ENCODE peak calls at places on chromosomes 16 and 17, in eight cellular contexts. One of them, this sample, is unnamed.
A peak's percentile ranks its signal among the peaks of the same experiment; 100 is the strongest.

GRCh38 chr17:16304832-16305231 is 48.4 kb downstream of the CENPV start:
- DNase-seq in mucosa of gallbladder: no peak
- DNase-seq in progenitor cell of endocrine pancreas: no peak
- DNase-seq in cardiac muscle cell: peak; percentile 22
- DNase-seq in activated effector memory CD4-positive, alpha-beta T cell treated with anti-CD3 and anti-CD28 coated beads, Interleukin-2, amount 50 U/mL, for 16 hours: no peak
- DNase-seq in fibroblast of mammary gland: peak; percentile 51
- DNase-seq in HS-27A: no peak
- DNase-seq in RPMI7951: peak; percentile 15
- DNase-seq in this sample: no peak

GRCh38 chr16:5058476-5058875 is 7.3 kb downstream of the C16orf89 start:
- DNase-seq in HS-27A: no peak
- DNase-seq in fibroblast of mammary gland: no peak
- DNase-seq in RPMI7951: peak; percentile 26
- DNase-seq in activated effector memory CD4-positive, alpha-beta T cell treated with anti-CD3 and anti-CD28 coated beads, Interleukin-2, amount 50 U/mL, for 16 hours: no peak
- DNase-seq in mucosa of gallbladder: no peak
- DNase-seq in progenitor cell of endocrine pancreas: no peak
- DNase-seq in cardiac muscle cell: peak; percentile 54
- DNase-seq in this sample: no peak

GRCh38 chr17:31677036-31677435 is 182.0 kb downstream of the COPRS start:
- DNase-seq in activated effector memory CD4-positive, alpha-beta T cell treated with anti-CD3 and anti-CD28 coated beads, Interleukin-2, amount 50 U/mL, for 16 hours: no peak
- DNase-seq in fibroblast of mammary gland: no peak
- DNase-seq in RPMI7951: no peak
- DNase-seq in mucosa of gallbladder: no peak
- DNase-seq in progenitor cell of endocrine pancreas: no peak
- DNase-seq in cardiac muscle cell: no peak
- DNase-seq in HS-27A: no peak
- DNase-seq in this sample: no peak

GRCh38 chr16:30121741-30122620 is 1.0 kb downstream of the MAPK3 start:
- DNase-seq in HS-27A: no peak
- DNase-seq in RPMI7951: no peak
- DNase-seq in cardiac muscle cell: no peak
- DNase-seq in progenitor cell of endocrine pancreas: no peak
- DNase-seq in mucosa of gallbladder: peak; percentile 45
- DNase-seq in fibroblast of mammary gland: peak; percentile 39
- DNase-seq in activated effector memory CD4-positive, alpha-beta T cell treated with anti-CD3 and anti-CD28 coated beads, Interleukin-2, amount 50 U/mL, for 16 hours: no peak
- DNase-seq in this sample: peak; percentile 53

GRCh38 chr17:55741353-55741700 is 9.5 kb upstream of the PCTP start:
- DNase-seq in progenitor cell of endocrine pancreas: no peak
- DNase-seq in activated effector memory CD4-positive, alpha-beta T cell treated with anti-CD3 and anti-CD28 coated beads, Interleukin-2, amount 50 U/mL, for 16 hours: no peak
- DNase-seq in fibroblast of mammary gland: no peak
- DNase-seq in HS-27A: no peak
- DNase-seq in cardiac muscle cell: no peak
- DNase-seq in RPMI7951: no peak
- DNase-seq in mucosa of gallbladder: no peak
- DNase-seq in this sample: no peak

GRCh38 chr17:1787301-1787902 is 25.5 kb downstream of the SERPINF1 start:
- DNase-seq in progenitor cell of endocrine pancreas: no peak
- DNase-seq in activated effector memory CD4-positive, alpha-beta T cell treated with anti-CD3 and anti-CD28 coated beads, Interleukin-2, amount 50 U/mL, for 16 hours: no peak
- DNase-seq in fibroblast of mammary gland: peak; percentile 96
- DNase-seq in HS-27A: peak; percentile 27
- DNase-seq in RPMI7951: peak; percentile 93
- DNase-seq in cardiac muscle cell: no peak
- DNase-seq in mucosa of gallbladder: peak; percentile 77
- DNase-seq in this sample: peak; percentile 43

GRCh38 chr16:77715145-77715544 is 7.2 kb upstream of the NUDT7 start:
- DNase-seq in cardiac muscle cell: no peak
- DNase-seq in RPMI7951: no peak
- DNase-seq in progenitor cell of endocrine pancreas: no peak
- DNase-seq in fibroblast of mammary gland: no peak
- DNase-seq in mucosa of gallbladder: no peak
- DNase-seq in activated effector memory CD4-positive, alpha-beta T cell treated with anti-CD3 and anti-CD28 coated beads, Interleukin-2, amount 50 U/mL, for 16 hours: no peak
- DNase-seq in HS-27A: no peak
- DNase-seq in this sample: no peak

GRCh38 chr17:1820518-1821252 is 9.0 kb downstream of the SMYD4 start:
- DNase-seq in mucosa of gallbladder: no peak
- DNase-seq in HS-27A: no peak
- DNase-seq in progenitor cell of endocrine pancreas: no peak
- DNase-seq in activated effector memory CD4-positive, alpha-beta T cell treated with anti-CD3 and anti-CD28 coated beads, Interleukin-2, amount 50 U/mL, for 16 hours: no peak
- DNase-seq in cardiac muscle cell: no peak
- DNase-seq in fibroblast of mammary gland: no peak
- DNase-seq in RPMI7951: no peak
- DNase-seq in this sample: no peak

GRCh38 chr17:79791354-79792123 is 5.3 kb downstream of the CBX8 start:
- DNase-seq in HS-27A: no peak
- DNase-seq in cardiac muscle cell: no peak
- DNase-seq in fibroblast of mammary gland: no peak
- DNase-seq in RPMI7951: no peak
- DNase-seq in progenitor cell of endocrine pancreas: no peak
- DNase-seq in activated effector memory CD4-positive, alpha-beta T cell treated with anti-CD3 and anti-CD28 coated beads, Interleukin-2, amount 50 U/mL, for 16 hours: no peak
- DNase-seq in mucosa of gallbladder: no peak
- DNase-seq in this sample: no peak

GRCh38 chr16:23434380-23434779 is 18.6 kb downstream of the COG7 start:
- DNase-seq in RPMI7951: peak; percentile 53
- DNase-seq in cardiac muscle cell: peak; percentile 71
- DNase-seq in progenitor cell of endocrine pancreas: no peak
- DNase-seq in HS-27A: no peak
- DNase-seq in activated effector memory CD4-positive, alpha-beta T cell treated with anti-CD3 and anti-CD28 coated beads, Interleukin-2, amount 50 U/mL, for 16 hours: no peak
- DNase-seq in mucosa of gallbladder: peak; percentile 16
- DNase-seq in fibroblast of mammary gland: peak; percentile 80
- DNase-seq in this sample: no peak

GRCh38 chr16:3268294-3268693 is 11.9 kb upstream of the MEFV start:
- DNase-seq in fibroblast of mammary gland: no peak
- DNase-seq in cardiac muscle cell: no peak
- DNase-seq in HS-27A: no peak
- DNase-seq in progenitor cell of endocrine pancreas: no peak
- DNase-seq in RPMI7951: no peak
- DNase-seq in mucosa of gallbladder: no peak
- DNase-seq in activated effector memory CD4-positive, alpha-beta T cell treated with anti-CD3 and anti-CD28 coated beads, Interleukin-2, amount 50 U/mL, for 16 hours: no peak
- DNase-seq in this sample: no peak

GRCh38 chr17:65324977-65325376 is 187.8 kb downstream of the RGS9 start:
- DNase-seq in HS-27A: no peak
- DNase-seq in progenitor cell of endocrine pancreas: no peak
- DNase-seq in mucosa of gallbladder: peak; percentile 31
- DNase-seq in cardiac muscle cell: no peak
- DNase-seq in RPMI7951: no peak
- DNase-seq in fibroblast of mammary gland: peak; percentile 74
- DNase-seq in activated effector memory CD4-positive, alpha-beta T cell treated with anti-CD3 and anti-CD28 coated beads, Interleukin-2, amount 50 U/mL, for 16 hours: no peak
- DNase-seq in this sample: no peak

GRCh38 chr16:58510776-58511628 is 4.3 kb upstream of the SETD6 start:
- DNase-seq in cardiac muscle cell: no peak
- DNase-seq in progenitor cell of endocrine pancreas: no peak
- DNase-seq in RPMI7951: no peak
- DNase-seq in activated effector memory CD4-positive, alpha-beta T cell treated with anti-CD3 and anti-CD28 coated beads, Interleukin-2, amount 50 U/mL, for 16 hours: peak; percentile 61
- DNase-seq in fibroblast of mammary gland: no peak
- DNase-seq in HS-27A: no peak
- DNase-seq in mucosa of gallbladder: no peak
- DNase-seq in this sample: peak; percentile 20

This sample was measured in stomach.